ENCODE peak calls at places on chromosomes 4 and X, in eight cellular contexts. One of them, this sample, is unnamed.

GRCh38 chr4:42609051-42609450 is 47.9 kb downstream of the ATP8A1 start:
- DNase-seq in suprapubic skin: no peak
- DNase-seq in HCT116: no peak
- DNase-seq in breast epithelium: no peak
- DNase-seq in right lobe of liver: no peak
- DNase-seq in IMR-90: no peak
- DNase-seq in heart left ventricle: no peak
- DNase-seq in prostate gland: no peak
- DNase-seq in this sample: no peak

GRCh38 chrX:10240918-10241317 is 84.1 kb downstream of the CLCN4 start:
- DNase-seq in suprapubic skin: no peak
- DNase-seq in HCT116: no peak
- DNase-seq in breast epithelium: no peak
- DNase-seq in right lobe of liver: no peak
- DNase-seq in IMR-90: peak; percentile 94
- DNase-seq in heart left ventricle: no peak
- DNase-seq in prostate gland: no peak
- DNase-seq in this sample: no peak

GRCh38 chrX:136272325-136272724 is 21.1 kb upstream of the MAP7D3 start:
- DNase-seq in suprapubic skin: no peak
- DNase-seq in HCT116: peak; percentile 7
- DNase-seq in breast epithelium: no peak
- DNase-seq in right lobe of liver: no peak
- DNase-seq in IMR-90: no peak
- DNase-seq in heart left ventricle: no peak
- DNase-seq in prostate gland: no peak
- DNase-seq in this sample: no peak

GRCh38 chr4:54872246-54872645 is 214.5 kb downstream of the KIT start:
- DNase-seq in suprapubic skin: no peak
- DNase-seq in HCT116: no peak
- DNase-seq in breast epithelium: no peak
- DNase-seq in right lobe of liver: no peak
- DNase-seq in IMR-90: peak; percentile 35
- DNase-seq in heart left ventricle: no peak
- DNase-seq in prostate gland: no peak
- DNase-seq in this sample: no peak

GRCh38 chr4:76078033-76078613 is 3.6 kb downstream of the ART3 start:
- DNase-seq in suprapubic skin: no peak
- DNase-seq in HCT116: no peak
- DNase-seq in breast epithelium: no peak
- DNase-seq in right lobe of liver: no peak
- DNase-seq in IMR-90: no peak
- DNase-seq in heart left ventricle: no peak
- DNase-seq in prostate gland: no peak
- DNase-seq in this sample: no peak

GRCh38 chr4:24912252-24913098 is at the start of gene CCDC149:
- DNase-seq in suprapubic skin: peak; percentile 84
- DNase-seq in HCT116: peak; percentile 56
- DNase-seq in breast epithelium: peak; percentile 64
- DNase-seq in right lobe of liver: peak; percentile 88
- DNase-seq in IMR-90: peak; percentile 57
- DNase-seq in heart left ventricle: peak; percentile 74
- DNase-seq in prostate gland: peak; percentile 88
- DNase-seq in this sample: peak; percentile 80

GRCh38 chr4:162117051-162117450 is 46.7 kb downstream of the FSTL5 start:
- DNase-seq in suprapubic skin: no peak
- DNase-seq in HCT116: no peak
- DNase-seq in breast epithelium: no peak
- DNase-seq in right lobe of liver: no peak
- DNase-seq in IMR-90: no peak
- DNase-seq in heart left ventricle: no peak
- DNase-seq in prostate gland: no peak
- DNase-seq in this sample: no peak

GRCh38 chr4:25014965-25015506 is 15.7 kb downstream of the LGI2 start:
- DNase-seq in suprapubic skin: no peak
- DNase-seq in HCT116: no peak
- DNase-seq in breast epithelium: no peak
- DNase-seq in right lobe of liver: no peak
- DNase-seq in IMR-90: no peak
- DNase-seq in heart left ventricle: no peak
- DNase-seq in prostate gland: no peak
- DNase-seq in this sample: no peak

GRCh38 chrX:48806088-48806487 is 4.2 kb downstream of the HDAC6 start:
- DNase-seq in suprapubic skin: no peak
- DNase-seq in HCT116: no peak
- DNase-seq in breast epithelium: no peak
- DNase-seq in right lobe of liver: no peak
- DNase-seq in IMR-90: no peak
- DNase-seq in heart left ventricle: no peak
- DNase-seq in prostate gland: no peak
- DNase-seq in this sample: no peak

GRCh38 chr4:76307670-76308014 is 1.1 kb downstream of the STBD1 start:
- DNase-seq in suprapubic skin: no peak
- DNase-seq in HCT116: no peak
- DNase-seq in breast epithelium: no peak
- DNase-seq in right lobe of liver: peak; percentile 64
- DNase-seq in IMR-90: no peak
- DNase-seq in heart left ventricle: peak; percentile 56
- DNase-seq in prostate gland: no peak
- DNase-seq in this sample: no peak

GRCh38 chrX:109859673-109860072 is 126.6 kb upstream of the ACSL4 start:
- DNase-seq in suprapubic skin: no peak
- DNase-seq in HCT116: no peak
- DNase-seq in breast epithelium: no peak
- DNase-seq in right lobe of liver: no peak
- DNase-seq in IMR-90: no peak
- DNase-seq in heart left ventricle: no peak
- DNase-seq in prostate gland: no peak
- DNase-seq in this sample: no peak

GRCh38 chr4:81758865-81759264 is 287.2 kb upstream of the RASGEF1B start:
- DNase-seq in suprapubic skin: no peak
- DNase-seq in HCT116: no peak
- DNase-seq in breast epithelium: no peak
- DNase-seq in right lobe of liver: no peak
- DNase-seq in IMR-90: no peak
- DNase-seq in heart left ventricle: no peak
- DNase-seq in prostate gland: no peak
- DNase-seq in this sample: no peak

GRCh38 chr4:123785515-123785914 is 388.9 kb downstream of the SPRY1 start:
- DNase-seq in suprapubic skin: peak; percentile 84
- DNase-seq in HCT116: no peak
- DNase-seq in breast epithelium: peak; percentile 59
- DNase-seq in right lobe of liver: no peak
- DNase-seq in IMR-90: peak; percentile 96
- DNase-seq in heart left ventricle: peak; percentile 52
- DNase-seq in prostate gland: no peak
- DNase-seq in this sample: no peak

GRCh38 chr4:54227261-54228063 is 1.6 kb upstream of the PDGFRA start:
- DNase-seq in suprapubic skin: no peak
- DNase-seq in HCT116: no peak
- DNase-seq in breast epithelium: no peak
- DNase-seq in right lobe of liver: peak; percentile 33
- DNase-seq in IMR-90: peak; percentile 80
- DNase-seq in heart left ventricle: no peak
- DNase-seq in prostate gland: no peak
- DNase-seq in this sample: no peak

GRCh38 chr4:62709618-62710252 is 1509.6 kb downstream of the ADGRL3 start:
- DNase-seq in suprapubic skin: no peak
- DNase-seq in HCT116: no peak
- DNase-seq in breast epithelium: no peak
- DNase-seq in right lobe of liver: no peak
- DNase-seq in IMR-90: peak; percentile 0
- DNase-seq in heart left ventricle: no peak
- DNase-seq in prostate gland: no peak
- DNase-seq in this sample: no peak

GRCh38 chr4:121784975-121785374 is 16.1 kb upstream of the EXOSC9 start:
- DNase-seq in suprapubic skin: no peak
- DNase-seq in HCT116: no peak
- DNase-seq in breast epithelium: peak; percentile 78
- DNase-seq in right lobe of liver: no peak
- DNase-seq in IMR-90: peak; percentile 97
- DNase-seq in heart left ventricle: no peak
- DNase-seq in prostate gland: no peak
- DNase-seq in this sample: no peak

GRCh38 chr4:138868562-138868961 is 147.0 kb upstream of the NOCT start:
- DNase-seq in suprapubic skin: no peak
- DNase-seq in HCT116: no peak
- DNase-seq in breast epithelium: no peak
- DNase-seq in right lobe of liver: no peak
- DNase-seq in IMR-90: peak; percentile 73
- DNase-seq in heart left ventricle: no peak
- DNase-seq in prostate gland: no peak
- DNase-seq in this sample: no peak

GRCh38 chrX:40172169-40172979 is 74.6 kb upstream of the BCOR start:
- DNase-seq in suprapubic skin: no peak
- DNase-seq in HCT116: no peak
- DNase-seq in breast epithelium: no peak
- DNase-seq in right lobe of liver: peak; percentile 72
- DNase-seq in IMR-90: peak; percentile 44
- DNase-seq in heart left ventricle: peak; percentile 73
- DNase-seq in prostate gland: peak; percentile 50
- DNase-seq in this sample: peak; percentile 89

GRCh38 chrX:43953218-43953617 is 20.0 kb downstream of the NDP start:
- DNase-seq in suprapubic skin: no peak
- DNase-seq in HCT116: no peak
- DNase-seq in breast epithelium: no peak
- DNase-seq in right lobe of liver: no peak
- DNase-seq in IMR-90: peak; percentile 30
- DNase-seq in heart left ventricle: no peak
- DNase-seq in prostate gland: no peak
- DNase-seq in this sample: no peak

DNA sequence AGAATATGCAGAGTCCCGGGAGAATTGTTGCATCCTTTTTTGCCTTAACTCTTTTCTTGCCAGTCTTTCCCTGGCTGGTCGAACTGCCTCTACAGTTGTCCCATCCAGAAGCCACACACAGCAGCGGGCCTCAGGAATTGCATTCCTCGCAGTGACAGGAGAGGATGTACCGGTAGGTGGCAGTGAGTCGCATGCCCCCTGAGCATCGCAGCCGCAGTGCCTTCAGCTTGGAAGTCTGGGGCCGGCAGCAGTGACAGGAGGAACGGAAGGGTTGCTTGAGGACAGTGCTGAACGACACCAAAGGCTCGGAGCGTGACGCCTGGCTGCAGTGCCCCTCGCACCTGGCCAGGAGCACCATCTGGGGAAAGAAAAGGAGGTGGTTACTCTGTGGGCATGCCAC is 23.5 kb downstream of the NDP start:
- DNase-seq in suprapubic skin: no peak
- DNase-seq in HCT116: peak; percentile 28
- DNase-seq in breast epithelium: no peak
- DNase-seq in right lobe of liver: peak; percentile 49
- DNase-seq in IMR-90: no peak
- DNase-seq in heart left ventricle: no peak
- DNase-seq in prostate gland: no peak
- DNase-seq in this sample: peak; percentile 77
- TF ChIP-seq POLR2A in suprapubic skin: no peak
- TF ChIP-seq POLR2A in HCT116: no peak
- TF ChIP-seq POLR2A in breast epithelium: no peak
- TF ChIP-seq POLR2A in right lobe of liver: no peak
- TF ChIP-seq POLR2A in IMR-90: no peak
- TF ChIP-seq POLR2A in heart left ventricle: no peak
- TF ChIP-seq POLR2A in prostate gland: no peak
- TF ChIP-seq POLR2A in this sample: no peak

GRCh38 chrX:41556958-41557357 is 109.8 kb downstream of the NYX start:
- DNase-seq in suprapubic skin: no peak
- DNase-seq in HCT116: no peak
- DNase-seq in breast epithelium: no peak
- DNase-seq in right lobe of liver: no peak
- DNase-seq in IMR-90: no peak
- DNase-seq in heart left ventricle: no peak
- DNase-seq in prostate gland: no peak
- DNase-seq in this sample: no peak

GRCh38 chrX:41558531-41558930 is 111.4 kb downstream of the NYX start:
- DNase-seq in suprapubic skin: no peak
- DNase-seq in HCT116: no peak
- DNase-seq in breast epithelium: no peak
- DNase-seq in right lobe of liver: no peak
- DNase-seq in IMR-90: peak; percentile 47
- DNase-seq in heart left ventricle: no peak
- DNase-seq in prostate gland: no peak
- DNase-seq in this sample: no peak

GRCh38 chrX:41561045-41561444 is 113.9 kb downstream of the NYX start:
- DNase-seq in suprapubic skin: no peak
- DNase-seq in HCT116: no peak
- DNase-seq in breast epithelium: no peak
- DNase-seq in right lobe of liver: no peak
- DNase-seq in IMR-90: peak; percentile 95
- DNase-seq in heart left ventricle: peak; percentile 19
- DNase-seq in prostate gland: no peak
- DNase-seq in this sample: no peak

GRCh38 chrX:41559662-41560061 is 112.5 kb downstream of the NYX start:
- DNase-seq in suprapubic skin: no peak
- DNase-seq in HCT116: no peak
- DNase-seq in breast epithelium: no peak
- DNase-seq in right lobe of liver: no peak
- DNase-seq in IMR-90: peak; percentile 95
- DNase-seq in heart left ventricle: peak; percentile 35
- DNase-seq in prostate gland: no peak
- DNase-seq in this sample: no peak

DNA sequence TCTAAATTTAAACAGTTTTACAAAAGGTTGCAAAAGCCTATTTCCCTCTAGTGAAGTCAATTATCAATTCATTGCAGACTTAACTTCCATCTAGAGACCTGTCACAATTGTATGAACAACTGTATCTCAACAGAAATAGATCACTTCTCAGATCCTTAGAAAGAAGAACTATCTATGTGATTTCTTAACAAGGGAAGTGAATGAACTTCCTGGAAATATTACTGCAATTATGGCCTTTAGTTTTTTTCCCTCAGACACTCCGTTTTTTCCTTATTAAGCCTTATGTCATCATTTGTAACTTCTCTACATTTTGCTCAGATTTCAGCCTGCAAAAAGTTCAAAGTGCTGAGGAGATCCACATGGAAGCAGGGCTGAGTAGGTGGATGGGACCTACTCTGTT is 112.1 kb downstream of the NYX start:
- DNase-seq in suprapubic skin: no peak
- DNase-seq in HCT116: no peak
- DNase-seq in breast epithelium: no peak
- DNase-seq in right lobe of liver: no peak
- DNase-seq in IMR-90: no peak
- DNase-seq in heart left ventricle: no peak
- DNase-seq in prostate gland: no peak
- DNase-seq in this sample: no peak
- H3K27ac ChIP-seq in suprapubic skin: no peak overlapping the region
- H3K27ac ChIP-seq in HCT116: no peak overlapping the region
- H3K27ac ChIP-seq in breast epithelium: no peak overlapping the region
- H3K27ac ChIP-seq in right lobe of liver: no peak overlapping the region
- H3K27ac ChIP-seq in IMR-90: no peak overlapping the region
- H3K27ac ChIP-seq in heart left ventricle: no peak overlapping the region
- H3K27ac ChIP-seq in prostate gland: no peak overlapping the region
- H3K27ac ChIP-seq in this sample: peak overlapping the region; percentile 64

GRCh38 chr4:108113229-108113628 is 55.5 kb downstream of the LEF1 start:
- DNase-seq in suprapubic skin: no peak
- DNase-seq in HCT116: no peak
- DNase-seq in breast epithelium: no peak
- DNase-seq in right lobe of liver: no peak
- DNase-seq in IMR-90: no peak
- DNase-seq in heart left ventricle: no peak
- DNase-seq in prostate gland: no peak
- DNase-seq in this sample: no peak
- TF ChIP-seq POLR2A in suprapubic skin: no peak
- TF ChIP-seq POLR2A in HCT116: no peak
- TF ChIP-seq POLR2A in breast epithelium: no peak
- TF ChIP-seq POLR2A in right lobe of liver: no peak
- TF ChIP-seq POLR2A in IMR-90: no peak
- TF ChIP-seq POLR2A in heart left ventricle: no peak
- TF ChIP-seq POLR2A in prostate gland: no peak
- TF ChIP-seq POLR2A in this sample: no peak

GRCh38 chrX:16870861-16871584 is 861 bp upstream of the RBBP7 start:
- DNase-seq in suprapubic skin: no peak
- DNase-seq in HCT116: no peak
- DNase-seq in breast epithelium: no peak
- DNase-seq in right lobe of liver: peak; percentile 46
- DNase-seq in IMR-90: no peak
- DNase-seq in heart left ventricle: peak; percentile 15
- DNase-seq in prostate gland: peak; percentile 8
- DNase-seq in this sample: peak; percentile 93
- H3K27ac ChIP-seq in suprapubic skin: peak overlapping the region; percentile 90
- H3K27ac ChIP-seq in HCT116: peak overlapping the region; percentile 48
- H3K27ac ChIP-seq in breast epithelium: peak overlapping the region; percentile 95
- H3K27ac ChIP-seq in right lobe of liver: peak overlapping the region; percentile 7
- H3K27ac ChIP-seq in IMR-90: peak overlapping the region; percentile 92
- H3K27ac ChIP-seq in heart left ventricle: peak overlapping the region; percentile 83
- H3K27ac ChIP-seq in prostate gland: peak overlapping the region; percentile 75
- H3K27ac ChIP-seq in this sample: peak overlapping the region; percentile 82

This sample was measured in spleen.